ENCODE peak calls at places on chromosomes 16 and 17, in four cellular contexts. One of them, this sample, is unnamed.

GRCh38 chr16:69417537-69418199 is 6.8 kb upstream of the CYB5B start:
- DNase-seq in HEK293T: no peak
- DNase-seq in GM12878: no peak
- DNase-seq in HepG2: peak
- DNase-seq in this sample: no peak

GRCh38 chr17:78013683-78014467 is 55.4 kb downstream of the TNRC6C start:
- DNase-seq in HEK293T: peak
- DNase-seq in GM12878: peak
- DNase-seq in HepG2: peak
- DNase-seq in this sample: peak

GRCh38 chr17:82278786-82279379 is 5.4 kb upstream of the CSNK1D start:
- DNase-seq in HEK293T: no peak
- DNase-seq in GM12878: no peak
- DNase-seq in HepG2: no peak
- DNase-seq in this sample: no peak

GRCh38 chr16:59296002-59296401 is 561.9 kb upstream of the GOT2 start:
- DNase-seq in HEK293T: no peak
- DNase-seq in GM12878: no peak
- DNase-seq in HepG2: no peak
- DNase-seq in this sample: no peak

GRCh38 chr16:3689731-3690130 is 27.6 kb downstream of the TRAP1 start:
- DNase-seq in HEK293T: no peak
- DNase-seq in GM12878: no peak
- DNase-seq in HepG2: no peak
- DNase-seq in this sample: no peak

GRCh38 chr16:3059041-3059722 is 6.3 kb upstream of the IL32 start:
- DNase-seq in HEK293T: peak
- DNase-seq in GM12878: no peak
- DNase-seq in HepG2: peak
- DNase-seq in this sample: peak

GRCh38 chr16:55779391-55780094 is 53.4 kb downstream of the CES1 start:
- DNase-seq in HEK293T: no peak
- DNase-seq in GM12878: no peak
- DNase-seq in HepG2: no peak
- DNase-seq in this sample: no peak

GRCh38 chr16:53090591-53091507 is 36.1 kb downstream of the CHD9 start:
- DNase-seq in HEK293T: no peak
- DNase-seq in GM12878: peak
- DNase-seq in HepG2: peak
- DNase-seq in this sample: no peak

GRCh38 chr17:16919663-16920627 is 52.0 kb downstream of the TNFRSF13B start:
- DNase-seq in HEK293T: peak
- DNase-seq in GM12878: no peak
- DNase-seq in HepG2: no peak
- DNase-seq in this sample: peak

GRCh38 chr16:70495425-70496182 is 27.8 kb downstream of the COG4 start:
- DNase-seq in HEK293T: no peak
- DNase-seq in GM12878: no peak
- DNase-seq in HepG2: no peak
- DNase-seq in this sample: no peak

GRCh38 chr16:79317521-79317920 is 283.0 kb downstream of the MAF start:
- DNase-seq in HEK293T: no peak
- DNase-seq in GM12878: no peak
- DNase-seq in HepG2: no peak
- DNase-seq in this sample: no peak

GRCh38 chr16:72050769-72051464 is 3.4 kb upstream of the HP start:
- DNase-seq in HEK293T: no peak
- DNase-seq in GM12878: no peak
- DNase-seq in HepG2: no peak
- DNase-seq in this sample: no peak

GRCh38 chr17:49707246-49707607 is 537 bp downstream of the SLC35B1 start:
- DNase-seq in HEK293T: no peak
- DNase-seq in GM12878: no peak
- DNase-seq in HepG2: no peak
- DNase-seq in this sample: peak

GRCh38 chr16:27048316-27048715 is 18.4 kb upstream of the C16orf82 start:
- DNase-seq in HEK293T: no peak
- DNase-seq in GM12878: no peak
- DNase-seq in HepG2: no peak
- DNase-seq in this sample: no peak

GRCh38 chr16:70324998-70325765 is 21.5 kb upstream of the DDX19A start:
- DNase-seq in HEK293T: no peak
- DNase-seq in GM12878: no peak
- DNase-seq in HepG2: no peak
- DNase-seq in this sample: no peak

GRCh38 chr16:23768581-23768980 is 13.8 kb downstream of the CHP2 start:
- DNase-seq in HEK293T: no peak
- DNase-seq in GM12878: no peak
- DNase-seq in HepG2: no peak
- DNase-seq in this sample: no peak

GRCh38 chr17:17075037-17075755 is 32.9 kb downstream of the MPRIP start:
- DNase-seq in HEK293T: no peak
- DNase-seq in GM12878: no peak
- DNase-seq in HepG2: no peak
- DNase-seq in this sample: no peak

GRCh38 chr16:66455970-66456369 is 28.9 kb downstream of the BEAN1 start:
- DNase-seq in HEK293T: no peak
- DNase-seq in GM12878: no peak
- DNase-seq in HepG2: peak
- DNase-seq in this sample: no peak

GRCh38 chr16:67713647-67714273 is 5.4 kb downstream of the GFOD2 start:
- DNase-seq in HEK293T: no peak
- DNase-seq in GM12878: no peak
- DNase-seq in HepG2: no peak
- DNase-seq in this sample: no peak

GRCh38 chr16:3067929-3068288 is 2.5 kb downstream of the IL32 start:
- DNase-seq in HEK293T: no peak
- DNase-seq in GM12878: no peak
- DNase-seq in HepG2: no peak
- DNase-seq in this sample: no peak

GRCh38 chr17:606501-607243 is 108.0 kb downstream of the VPS53 start:
- DNase-seq in HEK293T: no peak
- DNase-seq in GM12878: no peak
- DNase-seq in HepG2: no peak
- DNase-seq in this sample: no peak

GRCh38 chr16:66528294-66528693 is 21.6 kb downstream of the TK2 start:
- DNase-seq in HEK293T: no peak
- DNase-seq in GM12878: no peak
- DNase-seq in HepG2: no peak
- DNase-seq in this sample: peak

GRCh38 chr17:34519286-34519685 is 60.1 kb upstream of the TMEM132E start:
- DNase-seq in HEK293T: peak
- DNase-seq in GM12878: no peak
- DNase-seq in HepG2: peak
- DNase-seq in this sample: peak

GRCh38 chr17:10927712-10928111 is 89.8 kb upstream of the PIRT start:
- DNase-seq in HEK293T: no peak
- DNase-seq in GM12878: no peak
- DNase-seq in HepG2: no peak
- DNase-seq in this sample: no peak

GRCh38 chr16:56093055-56093454 is 98.2 kb upstream of the GNAO1 start:
- DNase-seq in HEK293T: no peak
- DNase-seq in GM12878: no peak
- DNase-seq in HepG2: no peak
- DNase-seq in this sample: no peak

GRCh38 chr17:26818736-26819135 is 475.2 kb upstream of the WSB1 start:
- DNase-seq in HEK293T: no peak
- DNase-seq in GM12878: no peak
- DNase-seq in HepG2: peak
- DNase-seq in this sample: no peak

DNA sequence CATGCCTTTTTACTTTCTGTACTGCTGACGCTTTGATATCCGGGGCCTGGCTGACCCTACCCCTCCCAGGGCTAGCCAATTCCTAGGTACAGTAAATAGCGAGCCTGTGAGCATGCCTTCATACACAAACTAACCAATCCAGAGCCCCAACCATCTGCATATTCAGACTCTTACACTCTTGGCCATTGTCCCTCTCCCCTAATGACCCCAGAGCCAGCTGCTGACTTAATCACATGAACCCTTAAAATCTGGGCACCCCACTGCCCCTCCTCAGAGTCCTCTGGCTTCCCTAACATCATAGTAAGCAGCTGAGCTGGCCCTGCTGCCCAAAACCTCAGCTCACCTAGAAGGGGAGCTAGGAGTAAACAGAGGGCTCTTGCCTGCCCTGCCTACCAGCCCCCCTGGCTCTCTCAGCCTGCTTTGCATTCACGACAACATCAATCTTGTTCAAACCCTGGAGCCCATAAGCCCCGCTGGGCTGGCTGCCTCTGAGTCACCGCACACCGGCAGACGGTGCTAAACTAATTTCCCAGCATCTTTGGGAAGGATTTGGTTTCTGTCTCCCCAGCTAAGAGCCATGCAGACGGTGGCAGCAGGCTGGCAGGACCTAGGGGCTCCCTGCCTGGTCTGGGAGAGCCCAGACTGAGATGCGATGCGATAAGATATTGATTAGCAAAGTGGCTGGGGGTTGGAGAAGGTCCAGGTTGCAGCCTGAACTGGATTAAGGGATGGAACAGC is 63.2 kb downstream of the CLEC19A start:
- DNase-seq in HEK293T: peak
- DNase-seq in GM12878: no peak
- DNase-seq in HepG2: no peak
- DNase-seq in this sample: no peak
- TF ChIP-seq FOXK2 in HEK293T: no peak
- TF ChIP-seq FOXK2 in GM12878: no peak
- TF ChIP-seq FOXK2 in HepG2: no peak
- TF ChIP-seq FOXK2 in this sample: no peak

GRCh38 chr16:89844739-89845339 is 16.6 kb downstream of the SPIRE2 start:
- DNase-seq in HEK293T: no peak
- DNase-seq in GM12878: no peak
- DNase-seq in HepG2: no peak
- DNase-seq in this sample: no peak

GRCh38 chr16:89847056-89847929 is 19.0 kb downstream of the SPIRE2 start:
- DNase-seq in HEK293T: no peak
- DNase-seq in GM12878: no peak
- DNase-seq in HepG2: no peak
- DNase-seq in this sample: no peak

GRCh38 chr16:89843409-89844350 is 15.4 kb downstream of the SPIRE2 start:
- DNase-seq in HEK293T: no peak
- DNase-seq in GM12878: no peak
- DNase-seq in HepG2: no peak
- DNase-seq in this sample: no peak

GRCh38 chr16:89847930-89848297 is 19.6 kb downstream of the SPIRE2 start:
- DNase-seq in HEK293T: no peak
- DNase-seq in GM12878: no peak
- DNase-seq in HepG2: no peak
- DNase-seq in this sample: no peak

GRCh38 chr16:89845417-89845816 is 17.1 kb downstream of the SPIRE2 start:
- DNase-seq in HEK293T: no peak
- DNase-seq in GM12878: no peak
- DNase-seq in HepG2: no peak
- DNase-seq in this sample: no peak
- TF ChIP-seq FOXK2 in HEK293T: no peak
- TF ChIP-seq FOXK2 in GM12878: no peak
- TF ChIP-seq FOXK2 in HepG2: no peak
- TF ChIP-seq FOXK2 in this sample: no peak

GRCh38 chr17:39836117-39836516 is 28.0 kb downstream of the IKZF3 start:
- DNase-seq in HEK293T: no peak
- DNase-seq in GM12878: no peak
- DNase-seq in HepG2: no peak
- DNase-seq in this sample: no peak
- TF ChIP-seq FOXK2 in HEK293T: no peak
- TF ChIP-seq FOXK2 in GM12878: no peak
- TF ChIP-seq FOXK2 in HepG2: no peak
- TF ChIP-seq FOXK2 in this sample: no peak

GRCh38 chr17:29138184-29138955 is 41.8 kb downstream of the MYO18A start:
- DNase-seq in HEK293T: no peak
- DNase-seq in GM12878: no peak
- DNase-seq in HepG2: no peak
- DNase-seq in this sample: no peak

GRCh38 chr17:29140631-29141483 is 39.3 kb downstream of the MYO18A start:
- DNase-seq in HEK293T: no peak
- DNase-seq in GM12878: no peak
- DNase-seq in HepG2: no peak
- DNase-seq in this sample: no peak

GRCh38 chr17:29141484-29141835 is 38.7 kb downstream of the MYO18A start:
- DNase-seq in HEK293T: no peak
- DNase-seq in GM12878: no peak
- DNase-seq in HepG2: no peak
- DNase-seq in this sample: no peak

GRCh38 chr17:29138991-29139682 is 41.1 kb downstream of the MYO18A start:
- DNase-seq in HEK293T: no peak
- DNase-seq in GM12878: no peak
- DNase-seq in HepG2: no peak
- DNase-seq in this sample: no peak

DNA sequence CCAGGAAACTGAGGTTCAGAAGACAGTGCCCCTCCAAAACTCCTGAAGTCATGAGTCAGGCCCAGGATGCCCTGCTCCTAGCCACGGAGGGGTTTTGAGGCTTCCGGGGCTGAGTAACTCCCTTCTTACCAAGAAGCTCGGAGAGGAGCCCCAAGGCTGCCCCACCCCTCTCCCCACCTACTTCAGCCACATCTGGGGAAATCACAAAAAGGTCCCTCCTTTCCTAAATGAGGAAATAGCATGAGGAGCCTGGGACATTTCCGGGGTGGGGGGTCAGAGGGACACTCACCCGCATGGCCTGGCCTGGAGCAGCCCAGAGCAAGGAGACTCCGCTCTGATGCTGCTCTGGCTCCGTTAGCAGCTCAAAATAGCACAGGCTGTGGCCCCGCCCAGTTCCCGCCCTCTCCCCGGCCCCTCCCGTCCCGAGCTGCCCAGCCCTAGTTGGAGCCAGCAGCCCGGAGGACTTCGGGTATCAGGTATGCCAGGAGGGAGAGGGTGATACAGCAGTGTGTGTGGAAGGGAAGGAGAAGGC is 40.1 kb downstream of the MYO18A start:
- DNase-seq in HEK293T: peak
- DNase-seq in GM12878: no peak
- DNase-seq in HepG2: no peak
- DNase-seq in this sample: peak
- TF ChIP-seq FOXK2 in HEK293T: no peak
- TF ChIP-seq FOXK2 in GM12878: no peak
- TF ChIP-seq FOXK2 in HepG2: no peak
- TF ChIP-seq FOXK2 in this sample: no peak